ENCODE peak calls at places on chromosome 16, in eight cellular contexts. O, Y, K, U, I, R, X and S are unnamed samples.

GRCh38 chr16:3646348-3646920 is 8.1 kb upstream of the DNASE1 start:
- DNase-seq in U (no peak), O (peak; percentile 46), K (peak; percentile 92), X (peak; percentile 85), I (no peak), R (no peak), Y (peak; percentile 29), S (no peak)

GRCh38 chr16:21566891-21567414 is 32.4 kb upstream of the METTL9 start:
- DNase-seq in R (no peak), U (no peak), O (no peak), X (no peak), K (no peak), Y (no peak), I (no peak), S (no peak)

GRCh38 chr16:46746821-46747776 is 1.0 kb downstream of the MYLK3 start:
- DNase-seq in O (peak; percentile 49), I (no peak), U (no peak), Y (no peak), K (no peak), X (no peak), R (no peak), S (peak; percentile 48)

GRCh38 chr16:64167851-64168770 is 953.8 kb downstream of the CDH11 start:
- DNase-seq in Y (no peak), R (peak; percentile 47), X (peak; percentile 7), O (no peak), K (no peak), U (no peak), I (no peak), S (no peak)

GRCh38 chr16:70474320-70475053 is 20.1 kb downstream of the FCSK start:
- DNase-seq in R (no peak), I (no peak), K (no peak), O (no peak), X (no peak), U (no peak), Y (no peak), S (no peak)

GRCh38 chr16:10282367-10282766 is 100.1 kb upstream of the GRIN2A start:
- DNase-seq in I (no peak), U (no peak), Y (no peak), O (no peak), R (no peak), X (no peak), K (no peak), S (no peak)

GRCh38 chr16:67238806-67239470 is 8.3 kb downstream of the FHOD1 start:
- DNase-seq in Y (no peak), I (no peak), U (no peak), X (no peak), O (peak; percentile 45), R (no peak), K (no peak), S (no peak)

GRCh38 chr16:6482861-6483530 is 849.6 kb upstream of the RBFOX1 start:
- DNase-seq in R (peak; percentile 66), X (no peak), O (no peak), I (no peak), Y (no peak), K (peak; percentile 4), U (no peak), S (no peak)

GRCh38 chr16:88886915-88887521 is 20.6 kb upstream of the PABPN1L start:
- DNase-seq in X (no peak), U (no peak), I (no peak), R (no peak), Y (no peak), K (no peak), O (peak; percentile 76), S (no peak)

GRCh38 chr16:81693467-81694303 is 85.4 kb upstream of the PLCG2 start:
- DNase-seq in O (no peak), Y (no peak), I (no peak), K (no peak), R (no peak), X (no peak), U (no peak), S (no peak)

GRCh38 chr16:30054959-30055553 is 10.5 kb upstream of the ALDOA start:
- DNase-seq in X (peak; percentile 52), O (peak; percentile 73), K (no peak), I (peak; percentile 31), U (peak; percentile 30), Y (no peak), R (no peak), S (no peak)

GRCh38 chr16:51071326-51071725 is 79.7 kb downstream of the SALL1 start:
- DNase-seq in I (no peak), R (no peak), Y (no peak), U (no peak), K (no peak), O (no peak), X (no peak), S (no peak)

GRCh38 chr16:54359086-54359485 is 72.5 kb upstream of the IRX3 start:
- DNase-seq in O (no peak), R (no peak), U (no peak), X (no peak), K (no peak), I (no peak), Y (no peak), S (no peak)